ENCODE peak calls at places on chromosomes 3 and 15, in four cellular contexts. W is A549, Q is glutamatergic neuron, O is C1 segment of cervical spinal cord. P is an unnamed sample.

GRCh38 chr3:187361835-187362234 is 6.3 kb upstream of the RTP4 start:
- DNase-seq in W (no peak), Q (no peak), O (no peak), P (no peak)

GRCh38 chr3:39668420-39668819 is 141.0 kb upstream of the MYRIP start:
- DNase-seq in W (peak; percentile 58), Q (no peak), O (peak; percentile 0), P (peak; percentile 7)

GRCh38 chr3:70805044-70805732 is 492.8 kb upstream of the MDFIC2 start:
- DNase-seq in W (no peak), Q (no peak), O (no peak), P (no peak)

GRCh38 chr15:26864664-26865191 is 2.1 kb upstream of the GABRA5 start:
- DNase-seq in W (peak; percentile 85), Q (peak; percentile 55), O (no peak), P (peak; percentile 65)

GRCh38 chr3:56055616-56056350 is 412.5 kb downstream of the ERC2 start:
- DNase-seq in W (no peak), Q (no peak), O (no peak), P (peak; percentile 22)

GRCh38 chr15:68464451-68465090 is 32.6 kb upstream of the ITGA11 start:
- DNase-seq in W (no peak), Q (no peak), O (no peak), P (no peak)

GRCh38 chr3:62371735-62372591 is 1.4 kb downstream of the FEZF2 start:
- DNase-seq in W (no peak), Q (peak; percentile 37), O (no peak), P (no peak)

GRCh38 chr15:29087521-29088285 is 181.9 kb downstream of the NSMCE3 start:
- DNase-seq in W (no peak), Q (no peak), O (no peak), P (no peak)

GRCh38 chr3:13710251-13710650 is 161.3 kb downstream of the FBLN2 start:
- DNase-seq in W (no peak), Q (no peak), O (no peak), P (no peak)

GRCh38 chr15:69395991-69396390 is 18.2 kb upstream of the KIF23 start:
- DNase-seq in W (no peak), Q (no peak), O (no peak), P (no peak)

GRCh38 chr3:1830851-1831250 is 267.8 kb upstream of the CNTN4 start:
- DNase-seq in W (no peak), Q (no peak), O (no peak), P (no peak)

GRCh38 chr15:89095556-89095955 is 7.3 kb downstream of the ABHD2 start:
- DNase-seq in W (no peak), Q (no peak), O (no peak), P (no peak)

GRCh38 chr15:28132524-28133275 is 33.6 kb upstream of the OCA2 start:
- DNase-seq in W (no peak), Q (no peak), O (no peak), P (no peak)

GRCh38 chr3:184322731-184323487 is 8.5 kb downstream of the EIF4G1 start:
- DNase-seq in W (no peak), Q (no peak), O (no peak), P (peak; percentile 8)

GRCh38 chr3:136957751-136958288 is at the start of gene IL20RB:
- DNase-seq in W (peak; percentile 14), Q (no peak), O (no peak), P (no peak)